ENCODE peak calls at places on chromosome 17, in ten cellular contexts. One of them, this sample, is unnamed.

GRCh38 chr17:74443516-74444296 is 11.8 kb downstream of the GPRC5C start:
- DNase-seq in fibroblast of lung: no peak
- DNase-seq in BJ: no peak
- DNase-seq in HFF-Myc: no peak
- DNase-seq in prostate gland: no peak
- DNase-seq in tibial nerve: no peak
- DNase-seq in fibroblast of mammary gland: no peak
- DNase-seq in bronchial epithelial cell: no peak
- DNase-seq in endothelial cell: no peak
- DNase-seq in heart right ventricle: no peak
- DNase-seq in this sample: no peak

GRCh38 chr17:39222866-39223834 is 2.6 kb downstream of the STAC2 start:
- DNase-seq in heart right ventricle: no peak
- DNase-seq in endothelial cell: no peak
- DNase-seq in prostate gland: no peak
- DNase-seq in fibroblast of lung: no peak
- DNase-seq in BJ: no peak
- DNase-seq in bronchial epithelial cell: no peak
- DNase-seq in fibroblast of mammary gland: no peak
- DNase-seq in HFF-Myc: no peak
- DNase-seq in tibial nerve: no peak
- DNase-seq in this sample: no peak

GRCh38 chr17:2071421-2072281 is 16.7 kb downstream of the HIC1 start:
- DNase-seq in HFF-Myc: no peak
- DNase-seq in endothelial cell: no peak
- DNase-seq in prostate gland: no peak
- DNase-seq in fibroblast of lung: peak
- DNase-seq in heart right ventricle: no peak
- DNase-seq in fibroblast of mammary gland: peak
- DNase-seq in BJ: no peak
- DNase-seq in bronchial epithelial cell: no peak
- DNase-seq in tibial nerve: no peak
- DNase-seq in this sample: no peak

GRCh38 chr17:83119987-83120864 is 40.8 kb downstream of the METRNL start:
- DNase-seq in prostate gland: no peak
- DNase-seq in heart right ventricle: no peak
- DNase-seq in fibroblast of lung: no peak
- DNase-seq in endothelial cell: no peak
- DNase-seq in HFF-Myc: no peak
- DNase-seq in fibroblast of mammary gland: no peak
- DNase-seq in bronchial epithelial cell: no peak
- DNase-seq in BJ: no peak
- DNase-seq in tibial nerve: no peak
- DNase-seq in this sample: no peak

GRCh38 chr17:63919311-63919723 is 678 bp upstream of the GH1 start:
- DNase-seq in BJ: no peak
- DNase-seq in HFF-Myc: peak
- DNase-seq in bronchial epithelial cell: peak
- DNase-seq in tibial nerve: peak
- DNase-seq in heart right ventricle: peak
- DNase-seq in fibroblast of lung: peak
- DNase-seq in prostate gland: peak
- DNase-seq in fibroblast of mammary gland: peak
- DNase-seq in endothelial cell: peak
- DNase-seq in this sample: no peak

GRCh38 chr17:77830816-77831490 is 127.5 kb upstream of the TNRC6C start:
- DNase-seq in endothelial cell: no peak
- DNase-seq in BJ: no peak
- DNase-seq in prostate gland: no peak
- DNase-seq in fibroblast of mammary gland: no peak
- DNase-seq in fibroblast of lung: no peak
- DNase-seq in bronchial epithelial cell: no peak
- DNase-seq in tibial nerve: no peak
- DNase-seq in heart right ventricle: no peak
- DNase-seq in HFF-Myc: no peak
- DNase-seq in this sample: no peak

GRCh38 chr17:2563543-2563942 is 29.9 kb upstream of the PAFAH1B1 start:
- DNase-seq in fibroblast of lung: no peak
- DNase-seq in HFF-Myc: no peak
- DNase-seq in heart right ventricle: no peak
- DNase-seq in tibial nerve: no peak
- DNase-seq in prostate gland: no peak
- DNase-seq in bronchial epithelial cell: peak
- DNase-seq in endothelial cell: no peak
- DNase-seq in fibroblast of mammary gland: no peak
- DNase-seq in BJ: no peak
- DNase-seq in this sample: no peak

GRCh38 chr17:82931696-82932060 is 91.9 kb upstream of the ZNF750 start:
- DNase-seq in tibial nerve: peak
- DNase-seq in bronchial epithelial cell: peak
- DNase-seq in fibroblast of lung: peak
- DNase-seq in fibroblast of mammary gland: peak
- DNase-seq in HFF-Myc: peak
- DNase-seq in endothelial cell: no peak
- DNase-seq in BJ: peak
- DNase-seq in prostate gland: no peak
- DNase-seq in heart right ventricle: peak
- DNase-seq in this sample: peak

GRCh38 chr17:17067277-17067676 is 25.0 kb downstream of the MPRIP start:
- DNase-seq in prostate gland: no peak
- DNase-seq in BJ: peak
- DNase-seq in heart right ventricle: no peak
- DNase-seq in HFF-Myc: no peak
- DNase-seq in tibial nerve: no peak
- DNase-seq in bronchial epithelial cell: no peak
- DNase-seq in fibroblast of mammary gland: no peak
- DNase-seq in fibroblast of lung: peak
- DNase-seq in endothelial cell: no peak
- DNase-seq in this sample: no peak

GRCh38 chr17:50944054-50944901 is 78.1 kb upstream of the TOB1 start:
- DNase-seq in tibial nerve: peak
- DNase-seq in bronchial epithelial cell: no peak
- DNase-seq in prostate gland: peak
- DNase-seq in fibroblast of lung: peak
- DNase-seq in fibroblast of mammary gland: peak
- DNase-seq in heart right ventricle: peak
- DNase-seq in HFF-Myc: no peak
- DNase-seq in endothelial cell: peak
- DNase-seq in BJ: no peak
- DNase-seq in this sample: no peak

GRCh38 chr17:45705123-45706009 is 78.8 kb upstream of the CRHR1 start:
- DNase-seq in endothelial cell: no peak
- DNase-seq in fibroblast of lung: peak
- DNase-seq in prostate gland: peak
- DNase-seq in HFF-Myc: no peak
- DNase-seq in heart right ventricle: no peak
- DNase-seq in tibial nerve: no peak
- DNase-seq in BJ: no peak
- DNase-seq in fibroblast of mammary gland: peak
- DNase-seq in bronchial epithelial cell: peak
- DNase-seq in this sample: no peak

GRCh38 chr17:8896641-8897635 is 29.5 kb upstream of the PIK3R6 start:
- DNase-seq in fibroblast of lung: no peak
- DNase-seq in HFF-Myc: no peak
- DNase-seq in fibroblast of mammary gland: no peak
- DNase-seq in prostate gland: no peak
- DNase-seq in heart right ventricle: no peak
- DNase-seq in BJ: no peak
- DNase-seq in bronchial epithelial cell: no peak
- DNase-seq in tibial nerve: no peak
- DNase-seq in endothelial cell: no peak
- DNase-seq in this sample: no peak

GRCh38 chr17:73648974-73649373 is 4.7 kb upstream of the SDK2 start:
- DNase-seq in fibroblast of lung: no peak
- DNase-seq in fibroblast of mammary gland: no peak
- DNase-seq in endothelial cell: no peak
- DNase-seq in tibial nerve: no peak
- DNase-seq in heart right ventricle: no peak
- DNase-seq in BJ: no peak
- DNase-seq in HFF-Myc: no peak
- DNase-seq in prostate gland: no peak
- DNase-seq in bronchial epithelial cell: no peak
- DNase-seq in this sample: no peak

GRCh38 chr17:16298140-16298662 is 55.1 kb downstream of the CENPV start:
- DNase-seq in prostate gland: no peak
- DNase-seq in HFF-Myc: no peak
- DNase-seq in bronchial epithelial cell: no peak
- DNase-seq in heart right ventricle: no peak
- DNase-seq in fibroblast of lung: no peak
- DNase-seq in fibroblast of mammary gland: no peak
- DNase-seq in tibial nerve: no peak
- DNase-seq in endothelial cell: no peak
- DNase-seq in BJ: no peak
- DNase-seq in this sample: no peak

GRCh38 chr17:5241861-5242671 is 7.4 kb upstream of the SCIMP start:
- DNase-seq in fibroblast of lung: no peak
- DNase-seq in heart right ventricle: no peak
- DNase-seq in tibial nerve: no peak
- DNase-seq in bronchial epithelial cell: peak
- DNase-seq in endothelial cell: no peak
- DNase-seq in prostate gland: no peak
- DNase-seq in fibroblast of mammary gland: no peak
- DNase-seq in BJ: no peak
- DNase-seq in HFF-Myc: no peak
- DNase-seq in this sample: no peak

GRCh38 chr17:53607475-53607874 is 215.3 kb upstream of the KIF2B start:
- DNase-seq in tibial nerve: no peak
- DNase-seq in fibroblast of lung: no peak
- DNase-seq in bronchial epithelial cell: no peak
- DNase-seq in BJ: no peak
- DNase-seq in endothelial cell: no peak
- DNase-seq in HFF-Myc: no peak
- DNase-seq in heart right ventricle: no peak
- DNase-seq in fibroblast of mammary gland: no peak
- DNase-seq in prostate gland: no peak
- DNase-seq in this sample: no peak
- TF ChIP-seq CTCF in tibial nerve: no peak
- TF ChIP-seq CTCF in fibroblast of lung: no peak
- TF ChIP-seq CTCF in bronchial epithelial cell: no peak
- TF ChIP-seq CTCF in BJ: no peak
- TF ChIP-seq CTCF in endothelial cell: no peak
- TF ChIP-seq CTCF in HFF-Myc: no peak
- TF ChIP-seq CTCF in heart right ventricle: no peak
- TF ChIP-seq CTCF in fibroblast of mammary gland: no peak
- TF ChIP-seq CTCF in prostate gland: no peak
- TF ChIP-seq CTCF in this sample: no peak

GRCh38 chr17:56125830-56126819 is 27.1 kb upstream of the ANKFN1 start:
- DNase-seq in HFF-Myc: peak
- DNase-seq in heart right ventricle: no peak
- DNase-seq in bronchial epithelial cell: peak
- DNase-seq in fibroblast of lung: peak
- DNase-seq in prostate gland: peak
- DNase-seq in BJ: peak
- DNase-seq in endothelial cell: peak
- DNase-seq in fibroblast of mammary gland: peak
- DNase-seq in tibial nerve: peak
- DNase-seq in this sample: peak
- TF ChIP-seq CTCF in HFF-Myc: peak
- TF ChIP-seq CTCF in heart right ventricle: peak
- TF ChIP-seq CTCF in bronchial epithelial cell: peak
- TF ChIP-seq CTCF in fibroblast of lung: peak
- TF ChIP-seq CTCF in prostate gland: no peak
- TF ChIP-seq CTCF in BJ: peak
- TF ChIP-seq CTCF in endothelial cell: peak
- TF ChIP-seq CTCF in fibroblast of mammary gland: peak
- TF ChIP-seq CTCF in tibial nerve: no peak
- TF ChIP-seq CTCF in this sample: peak

DNA sequence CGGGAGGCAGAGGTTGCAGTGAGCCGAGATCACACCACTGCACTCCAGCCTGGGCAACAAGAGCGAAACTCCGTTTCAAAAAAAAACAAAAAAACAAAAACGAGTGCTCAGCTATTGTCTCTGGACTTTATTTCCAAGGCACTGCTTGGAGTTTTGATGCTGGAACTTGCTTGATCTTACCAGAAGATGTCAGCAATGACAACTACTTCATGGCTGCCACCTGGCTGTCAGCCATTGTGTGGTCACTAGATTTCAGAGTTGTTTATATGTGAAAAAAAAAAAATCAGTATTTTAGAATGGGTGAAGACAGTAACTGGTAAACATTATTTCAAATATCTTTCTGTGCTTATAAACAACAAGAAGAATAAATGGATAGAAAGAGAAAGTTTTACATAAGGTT is 26.3 kb upstream of the OR4D1 start:
- DNase-seq in BJ: no peak
- DNase-seq in tibial nerve: no peak
- DNase-seq in fibroblast of mammary gland: peak
- DNase-seq in heart right ventricle: no peak
- DNase-seq in bronchial epithelial cell: peak
- DNase-seq in fibroblast of lung: peak
- DNase-seq in endothelial cell: no peak
- DNase-seq in HFF-Myc: peak
- DNase-seq in prostate gland: no peak
- DNase-seq in this sample: no peak
- TF ChIP-seq CTCF in BJ: no peak
- TF ChIP-seq CTCF in tibial nerve: no peak
- TF ChIP-seq CTCF in fibroblast of mammary gland: peak
- TF ChIP-seq CTCF in heart right ventricle: peak
- TF ChIP-seq CTCF in bronchial epithelial cell: peak
- TF ChIP-seq CTCF in fibroblast of lung: peak
- TF ChIP-seq CTCF in endothelial cell: no peak
- TF ChIP-seq CTCF in HFF-Myc: peak
- TF ChIP-seq CTCF in prostate gland: no peak
- TF ChIP-seq CTCF in this sample: no peak

GRCh38 chr17:75694536-75694935 is 26.7 kb upstream of the ITGB4 start:
- DNase-seq in endothelial cell: no peak
- DNase-seq in heart right ventricle: no peak
- DNase-seq in fibroblast of mammary gland: no peak
- DNase-seq in tibial nerve: no peak
- DNase-seq in bronchial epithelial cell: no peak
- DNase-seq in HFF-Myc: no peak
- DNase-seq in prostate gland: no peak
- DNase-seq in fibroblast of lung: no peak
- DNase-seq in BJ: no peak
- DNase-seq in this sample: no peak

GRCh38 chr17:75692976-75693375 is 25.8 kb downstream of the SAP30BP start:
- DNase-seq in bronchial epithelial cell: no peak
- DNase-seq in heart right ventricle: no peak
- DNase-seq in prostate gland: no peak
- DNase-seq in HFF-Myc: no peak
- DNase-seq in fibroblast of lung: peak
- DNase-seq in tibial nerve: no peak
- DNase-seq in endothelial cell: no peak
- DNase-seq in BJ: no peak
- DNase-seq in fibroblast of mammary gland: no peak
- DNase-seq in this sample: no peak

GRCh38 chr17:75695141-75695829 is 26.0 kb upstream of the ITGB4 start:
- DNase-seq in BJ: peak
- DNase-seq in heart right ventricle: no peak
- DNase-seq in HFF-Myc: no peak
- DNase-seq in tibial nerve: no peak
- DNase-seq in fibroblast of lung: peak
- DNase-seq in prostate gland: no peak
- DNase-seq in endothelial cell: no peak
- DNase-seq in fibroblast of mammary gland: peak
- DNase-seq in bronchial epithelial cell: peak
- DNase-seq in this sample: no peak

GRCh38 chr17:75695830-75696271 is 25.4 kb upstream of the ITGB4 start:
- DNase-seq in tibial nerve: no peak
- DNase-seq in heart right ventricle: peak
- DNase-seq in fibroblast of lung: no peak
- DNase-seq in prostate gland: peak
- DNase-seq in HFF-Myc: no peak
- DNase-seq in fibroblast of mammary gland: no peak
- DNase-seq in bronchial epithelial cell: no peak
- DNase-seq in endothelial cell: no peak
- DNase-seq in BJ: no peak
- DNase-seq in this sample: no peak

GRCh38 chr17:75693500-75694481 is 26.7 kb downstream of the SAP30BP start:
- DNase-seq in fibroblast of mammary gland: peak
- DNase-seq in prostate gland: peak
- DNase-seq in heart right ventricle: peak
- DNase-seq in tibial nerve: peak
- DNase-seq in HFF-Myc: peak
- DNase-seq in bronchial epithelial cell: peak
- DNase-seq in endothelial cell: no peak
- DNase-seq in fibroblast of lung: peak
- DNase-seq in BJ: peak
- DNase-seq in this sample: peak
- TF ChIP-seq CTCF in fibroblast of mammary gland: no peak
- TF ChIP-seq CTCF in prostate gland: no peak
- TF ChIP-seq CTCF in heart right ventricle: peak
- TF ChIP-seq CTCF in tibial nerve: no peak
- TF ChIP-seq CTCF in HFF-Myc: peak
- TF ChIP-seq CTCF in bronchial epithelial cell: peak
- TF ChIP-seq CTCF in endothelial cell: no peak
- TF ChIP-seq CTCF in fibroblast of lung: peak
- TF ChIP-seq CTCF in BJ: peak
- TF ChIP-seq CTCF in this sample: peak